ENCODE peak calls at places on chromosomes 4 and X, in nine cellular contexts. I is cortex of kidney; A is activated CD8-positive, alpha-beta memory T cell treated with anti-CD3 and anti-CD28 coated beads for 1 hour; B is activated CD4-positive, alpha-beta T cell treated with anti-CD3 and anti-CD28 coated beads, Interleukin-2, amount 10 ng/mL, durations not matched to agents 7 days and 5 days; U is GM19239; F is GF-D8; P is HTR-8/SVneo; V is hypothalamus; K is HT-29. W is an unnamed sample.

GRCh38 chr4:82825425-82825824 is 26.8 kb upstream of the SCD5 start:
- DNase-seq in I (no peak), P (no peak), V (no peak), U (no peak), A (no peak), F (no peak), K (no peak), B (no peak), W (no peak)

GRCh38 chr4:123386608-123387007 is 10.0 kb upstream of the SPRY1 start:
- DNase-seq in P (no peak), I (no peak), V (no peak), B (no peak), F (no peak), A (no peak), U (no peak), K (no peak), W (no peak)

GRCh38 chrX:49995021-49995731 is 72.8 kb downstream of the CLCN5 start:
- DNase-seq in P (no peak), V (no peak), A (no peak), B (no peak), K (no peak), F (no peak), U (no peak), I (no peak), W (no peak)

GRCh38 chrX:71534773-71535544 is 2.1 kb downstream of the OGT start:
- DNase-seq in I (no peak), F (no peak), P (no peak), V (no peak), A (no peak), K (no peak), B (no peak), U (no peak), W (no peak)

GRCh38 chr4:48336471-48336870 is 4.9 kb upstream of the SLAIN2 start:
- DNase-seq in V (no peak), B (no peak), K (no peak), A (no peak), F (no peak), I (no peak), P (no peak), U (no peak), W (no peak)

GRCh38 chr4:86506591-86506990 is 87.5 kb upstream of the PTPN13 start:
- DNase-seq in P (no peak), F (no peak), I (no peak), V (no peak), B (no peak), K (no peak), U (no peak), A (no peak), W (no peak)

GRCh38 chr4:104490770-104491395 is 3.8 kb downstream of the CXXC4 start:
- DNase-seq in I (no peak), F (no peak), B (peak; percentile 18), U (peak; percentile 29), V (peak; percentile 32), P (peak; percentile 6), K (peak; percentile 70), A (peak; percentile 5), W (peak; percentile 82)

GRCh38 chr4:186633844-186634243 is 78.5 kb upstream of the MTNR1A start:
- DNase-seq in U (no peak), K (no peak), B (no peak), I (no peak), P (no peak), A (no peak), F (no peak), V (no peak), W (no peak)

GRCh38 chr4:113560579-113560978 is 201.0 kb downstream of the CAMK2D start:
- DNase-seq in I (no peak), B (no peak), F (no peak), V (no peak), A (no peak), K (no peak), U (no peak), P (no peak), W (no peak)

GRCh38 chr4:10662937-10663336 is 21.6 kb downstream of the CLNK start:
- DNase-seq in V (no peak), U (no peak), K (no peak), B (no peak), I (no peak), A (no peak), P (no peak), F (no peak), W (no peak)

GRCh38 chr4:118757761-118758213 is 72.6 kb downstream of the METTL14 start:
- DNase-seq in V (no peak), A (no peak), P (no peak), U (no peak), F (no peak), B (no peak), K (no peak), I (no peak), W (no peak)